ENCODE peak calls at places on chromosomes 13 and 19, in eight cellular contexts. One of them, this sample, is unnamed.

GRCh38 chr13:91384891-91385290 is 13.5 kb upstream of the GPC5 start:
- DNase-seq in lower lobe of right lung: no peak
- DNase-seq in choroid plexus epithelial cell: no peak
- DNase-seq in fibroblast of pulmonary artery: no peak
- DNase-seq in neural progenitor cell: no peak
- DNase-seq in upper lobe of left lung: no peak
- DNase-seq in thoracic aorta: no peak
- DNase-seq in AG04450: no peak
- DNase-seq in this sample: no peak

GRCh38 chr19:35313614-35314013 is 15.4 kb upstream of the CD22 start:
- DNase-seq in neural progenitor cell: no peak
- DNase-seq in choroid plexus epithelial cell: no peak
- DNase-seq in thoracic aorta: no peak
- DNase-seq in lower lobe of right lung: no peak
- DNase-seq in AG04450: no peak
- DNase-seq in fibroblast of pulmonary artery: no peak
- DNase-seq in upper lobe of left lung: no peak
- DNase-seq in this sample: no peak

GRCh38 chr19:38862321-38863059 is 12.7 kb upstream of the HNRNPL start:
- DNase-seq in fibroblast of pulmonary artery: peak
- DNase-seq in choroid plexus epithelial cell: no peak
- DNase-seq in thoracic aorta: no peak
- DNase-seq in lower lobe of right lung: no peak
- DNase-seq in AG04450: no peak
- DNase-seq in neural progenitor cell: peak
- DNase-seq in upper lobe of left lung: peak
- DNase-seq in this sample: peak

GRCh38 chr13:48492123-48493075 is 40.5 kb downstream of the RCBTB2 start:
- DNase-seq in lower lobe of right lung: peak
- DNase-seq in AG04450: no peak
- DNase-seq in neural progenitor cell: no peak
- DNase-seq in choroid plexus epithelial cell: no peak
- DNase-seq in fibroblast of pulmonary artery: peak
- DNase-seq in thoracic aorta: no peak
- DNase-seq in upper lobe of left lung: peak
- DNase-seq in this sample: peak

GRCh38 chr13:21511841-21512240 is 52.7 kb upstream of the ZDHHC20 start:
- DNase-seq in upper lobe of left lung: no peak
- DNase-seq in choroid plexus epithelial cell: no peak
- DNase-seq in neural progenitor cell: no peak
- DNase-seq in thoracic aorta: no peak
- DNase-seq in AG04450: no peak
- DNase-seq in fibroblast of pulmonary artery: no peak
- DNase-seq in lower lobe of right lung: no peak
- DNase-seq in this sample: no peak

GRCh38 chr13:36788276-36788675 is 30.7 kb upstream of the RFXAP start:
- DNase-seq in choroid plexus epithelial cell: no peak
- DNase-seq in fibroblast of pulmonary artery: no peak
- DNase-seq in lower lobe of right lung: no peak
- DNase-seq in neural progenitor cell: no peak
- DNase-seq in thoracic aorta: no peak
- DNase-seq in upper lobe of left lung: no peak
- DNase-seq in AG04450: no peak
- DNase-seq in this sample: no peak

GRCh38 chr13:27005976-27006518 is 165.6 kb downstream of the USP12 start:
- DNase-seq in upper lobe of left lung: peak
- DNase-seq in fibroblast of pulmonary artery: no peak
- DNase-seq in thoracic aorta: no peak
- DNase-seq in lower lobe of right lung: no peak
- DNase-seq in neural progenitor cell: no peak
- DNase-seq in choroid plexus epithelial cell: no peak
- DNase-seq in AG04450: no peak
- DNase-seq in this sample: no peak

GRCh38 chr19:45473366-45474190 is 5.8 kb downstream of the FOSB start:
- DNase-seq in neural progenitor cell: peak
- DNase-seq in choroid plexus epithelial cell: no peak
- DNase-seq in lower lobe of right lung: no peak
- DNase-seq in thoracic aorta: no peak
- DNase-seq in fibroblast of pulmonary artery: no peak
- DNase-seq in AG04450: no peak
- DNase-seq in upper lobe of left lung: no peak
- DNase-seq in this sample: no peak

GRCh38 chr13:28137556-28137955 is 789 bp upstream of the PAN3 start:
- DNase-seq in fibroblast of pulmonary artery: peak
- DNase-seq in lower lobe of right lung: no peak
- DNase-seq in choroid plexus epithelial cell: no peak
- DNase-seq in upper lobe of left lung: no peak
- DNase-seq in AG04450: no peak
- DNase-seq in neural progenitor cell: peak
- DNase-seq in thoracic aorta: no peak
- DNase-seq in this sample: no peak

GRCh38 chr19:34391813-34392212 is 12.4 kb upstream of the PDCD2L start:
- DNase-seq in neural progenitor cell: no peak
- DNase-seq in fibroblast of pulmonary artery: no peak
- DNase-seq in choroid plexus epithelial cell: no peak
- DNase-seq in thoracic aorta: no peak
- DNase-seq in lower lobe of right lung: no peak
- DNase-seq in AG04450: no peak
- DNase-seq in upper lobe of left lung: no peak
- DNase-seq in this sample: no peak

GRCh38 chr13:32278456-32278855 is 36.7 kb downstream of the ZAR1L start:
- DNase-seq in fibroblast of pulmonary artery: no peak
- DNase-seq in choroid plexus epithelial cell: peak
- DNase-seq in lower lobe of right lung: no peak
- DNase-seq in AG04450: peak
- DNase-seq in thoracic aorta: no peak
- DNase-seq in neural progenitor cell: no peak
- DNase-seq in upper lobe of left lung: no peak
- DNase-seq in this sample: no peak

GRCh38 chr13:72290962-72291681 is 424.1 kb upstream of the DACH1 start:
- DNase-seq in thoracic aorta: no peak
- DNase-seq in fibroblast of pulmonary artery: peak
- DNase-seq in upper lobe of left lung: no peak
- DNase-seq in choroid plexus epithelial cell: peak
- DNase-seq in neural progenitor cell: no peak
- DNase-seq in AG04450: no peak
- DNase-seq in lower lobe of right lung: no peak
- DNase-seq in this sample: no peak

GRCh38 chr19:32652893-32653625 is 21.9 kb downstream of the ANKRD27 start:
- DNase-seq in lower lobe of right lung: peak
- DNase-seq in neural progenitor cell: no peak
- DNase-seq in AG04450: peak
- DNase-seq in choroid plexus epithelial cell: peak
- DNase-seq in fibroblast of pulmonary artery: peak
- DNase-seq in thoracic aorta: no peak
- DNase-seq in upper lobe of left lung: peak
- DNase-seq in this sample: peak

GRCh38 chr19:28184997-28185396 is 1028.0 kb downstream of the UQCRFS1 start:
- DNase-seq in fibroblast of pulmonary artery: no peak
- DNase-seq in thoracic aorta: no peak
- DNase-seq in choroid plexus epithelial cell: no peak
- DNase-seq in upper lobe of left lung: no peak
- DNase-seq in AG04450: no peak
- DNase-seq in neural progenitor cell: no peak
- DNase-seq in lower lobe of right lung: no peak
- DNase-seq in this sample: no peak

GRCh38 chr19:29075149-29075548 is 137.8 kb downstream of the UQCRFS1 start:
- DNase-seq in lower lobe of right lung: no peak
- DNase-seq in fibroblast of pulmonary artery: no peak
- DNase-seq in thoracic aorta: no peak
- DNase-seq in upper lobe of left lung: no peak
- DNase-seq in neural progenitor cell: no peak
- DNase-seq in AG04450: no peak
- DNase-seq in choroid plexus epithelial cell: no peak
- DNase-seq in this sample: no peak

GRCh38 chr13:36074659-36075058 is 56.5 kb downstream of the DCLK1 start:
- DNase-seq in neural progenitor cell: no peak
- DNase-seq in lower lobe of right lung: no peak
- DNase-seq in AG04450: no peak
- DNase-seq in fibroblast of pulmonary artery: peak
- DNase-seq in upper lobe of left lung: no peak
- DNase-seq in thoracic aorta: no peak
- DNase-seq in choroid plexus epithelial cell: no peak
- DNase-seq in this sample: no peak

GRCh38 chr13:28475916-28476725 is 18.8 kb downstream of the FLT1 start:
- DNase-seq in lower lobe of right lung: no peak
- DNase-seq in upper lobe of left lung: no peak
- DNase-seq in neural progenitor cell: no peak
- DNase-seq in thoracic aorta: no peak
- DNase-seq in fibroblast of pulmonary artery: peak
- DNase-seq in AG04450: peak
- DNase-seq in choroid plexus epithelial cell: peak
- DNase-seq in this sample: no peak

GRCh38 chr13:30307194-30307965 is at the start of gene KATNAL1:
- DNase-seq in upper lobe of left lung: peak
- DNase-seq in neural progenitor cell: peak
- DNase-seq in lower lobe of right lung: peak
- DNase-seq in choroid plexus epithelial cell: peak
- DNase-seq in AG04450: no peak
- DNase-seq in fibroblast of pulmonary artery: peak
- DNase-seq in thoracic aorta: peak
- DNase-seq in this sample: no peak

GRCh38 chr19:46371371-46371901 is 24.5 kb downstream of the PPP5C start:
- DNase-seq in upper lobe of left lung: no peak
- DNase-seq in choroid plexus epithelial cell: peak
- DNase-seq in fibroblast of pulmonary artery: peak
- DNase-seq in lower lobe of right lung: no peak
- DNase-seq in neural progenitor cell: no peak
- DNase-seq in AG04450: no peak
- DNase-seq in thoracic aorta: no peak
- DNase-seq in this sample: no peak

GRCh38 chr13:25847145-25847544 is 204.7 kb downstream of the SHISA2 start:
- DNase-seq in thoracic aorta: no peak
- DNase-seq in fibroblast of pulmonary artery: no peak
- DNase-seq in AG04450: no peak
- DNase-seq in upper lobe of left lung: no peak
- DNase-seq in neural progenitor cell: no peak
- DNase-seq in choroid plexus epithelial cell: no peak
- DNase-seq in lower lobe of right lung: no peak
- DNase-seq in this sample: no peak

GRCh38 chr19:933553-933882 is 7.7 kb downstream of the ARID3A start:
- DNase-seq in thoracic aorta: no peak
- DNase-seq in choroid plexus epithelial cell: no peak
- DNase-seq in AG04450: no peak
- DNase-seq in lower lobe of right lung: no peak
- DNase-seq in neural progenitor cell: no peak
- DNase-seq in upper lobe of left lung: no peak
- DNase-seq in fibroblast of pulmonary artery: no peak
- DNase-seq in this sample: no peak
- H3K4me3 ChIP-seq in thoracic aorta: no peak
- H3K4me3 ChIP-seq in choroid plexus epithelial cell: peak
- H3K4me3 ChIP-seq in AG04450: no peak
- H3K4me3 ChIP-seq in lower lobe of right lung: peak
- H3K4me3 ChIP-seq in neural progenitor cell: no peak
- H3K4me3 ChIP-seq in upper lobe of left lung: peak
- H3K4me3 ChIP-seq in fibroblast of pulmonary artery: no peak
- H3K4me3 ChIP-seq in this sample: peak

DNA sequence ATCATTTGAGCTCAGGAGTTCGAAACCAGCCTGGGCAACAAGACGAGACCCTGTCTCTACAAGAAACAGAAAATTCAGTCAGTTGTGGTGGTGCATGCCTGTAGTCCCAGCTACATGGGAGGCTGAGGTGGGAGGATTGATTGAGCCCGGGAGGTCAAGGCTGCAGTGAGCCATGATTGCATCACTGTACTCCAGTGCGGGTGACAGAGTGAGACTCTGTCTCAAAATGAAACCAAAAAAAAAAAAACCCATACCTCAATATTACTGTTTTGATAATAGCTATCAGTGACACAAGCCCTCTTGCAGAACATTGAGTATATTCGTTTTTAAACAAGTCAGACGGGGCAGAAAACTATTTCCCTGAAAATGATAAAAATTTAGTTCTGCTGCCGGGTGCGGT is 16.2 kb downstream of the ZNF791 start:
- DNase-seq in upper lobe of left lung: no peak
- DNase-seq in thoracic aorta: no peak
- DNase-seq in lower lobe of right lung: no peak
- DNase-seq in neural progenitor cell: no peak
- DNase-seq in fibroblast of pulmonary artery: no peak
- DNase-seq in choroid plexus epithelial cell: no peak
- DNase-seq in AG04450: no peak
- DNase-seq in this sample: no peak
- TF ChIP-seq CTCF in upper lobe of left lung: no peak
- TF ChIP-seq CTCF in thoracic aorta: no peak
- TF ChIP-seq CTCF in lower lobe of right lung: no peak
- TF ChIP-seq CTCF in neural progenitor cell: no peak
- TF ChIP-seq CTCF in fibroblast of pulmonary artery: no peak
- TF ChIP-seq CTCF in choroid plexus epithelial cell: no peak
- TF ChIP-seq CTCF in AG04450: no peak
- TF ChIP-seq CTCF in this sample: no peak

DNA sequence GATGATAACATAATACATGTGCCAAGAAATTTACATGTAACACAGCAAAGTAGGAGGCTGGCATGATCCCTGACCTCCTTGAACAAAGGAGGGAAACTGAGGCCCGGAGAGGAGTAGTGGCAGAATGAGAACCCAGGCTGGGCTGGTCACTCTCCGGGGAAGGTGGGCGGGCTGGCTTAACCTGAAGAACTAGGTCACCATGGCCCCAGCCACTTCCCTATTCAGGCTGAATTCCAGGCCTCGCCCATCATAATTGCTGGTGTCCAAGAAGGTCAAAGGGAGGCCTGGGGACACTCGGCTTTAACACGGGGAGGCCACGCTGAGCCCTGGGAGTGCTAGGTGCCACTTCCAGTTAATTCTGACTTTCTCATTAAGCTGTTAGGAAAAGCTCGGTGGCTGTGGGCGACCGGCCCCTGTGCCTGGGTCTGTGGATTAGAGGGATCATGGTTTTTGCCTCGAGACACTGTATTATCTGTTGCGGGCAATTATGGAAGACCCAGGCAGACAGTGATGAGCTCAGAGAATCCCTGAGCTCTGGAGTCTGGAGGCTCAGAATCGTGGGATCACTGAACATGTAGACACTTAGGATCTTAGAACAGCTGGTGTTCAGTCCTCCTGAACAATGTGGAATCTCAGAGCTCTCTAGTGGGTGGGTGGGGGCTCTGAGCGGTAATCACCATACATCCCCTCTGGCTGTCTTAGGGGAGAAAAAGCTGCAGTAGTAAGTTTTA is 5.0 kb upstream of the TINCR start:
- DNase-seq in fibroblast of pulmonary artery: no peak
- DNase-seq in thoracic aorta: no peak
- DNase-seq in choroid plexus epithelial cell: no peak
- DNase-seq in AG04450: no peak
- DNase-seq in lower lobe of right lung: no peak
- DNase-seq in neural progenitor cell: no peak
- DNase-seq in upper lobe of left lung: no peak
- DNase-seq in this sample: no peak
- H3K4me3 ChIP-seq in fibroblast of pulmonary artery: no peak
- H3K4me3 ChIP-seq in thoracic aorta: no peak
- H3K4me3 ChIP-seq in choroid plexus epithelial cell: no peak
- H3K4me3 ChIP-seq in AG04450: no peak
- H3K4me3 ChIP-seq in lower lobe of right lung: no peak
- H3K4me3 ChIP-seq in neural progenitor cell: no peak
- H3K4me3 ChIP-seq in upper lobe of left lung: no peak
- H3K4me3 ChIP-seq in this sample: no peak

DNA sequence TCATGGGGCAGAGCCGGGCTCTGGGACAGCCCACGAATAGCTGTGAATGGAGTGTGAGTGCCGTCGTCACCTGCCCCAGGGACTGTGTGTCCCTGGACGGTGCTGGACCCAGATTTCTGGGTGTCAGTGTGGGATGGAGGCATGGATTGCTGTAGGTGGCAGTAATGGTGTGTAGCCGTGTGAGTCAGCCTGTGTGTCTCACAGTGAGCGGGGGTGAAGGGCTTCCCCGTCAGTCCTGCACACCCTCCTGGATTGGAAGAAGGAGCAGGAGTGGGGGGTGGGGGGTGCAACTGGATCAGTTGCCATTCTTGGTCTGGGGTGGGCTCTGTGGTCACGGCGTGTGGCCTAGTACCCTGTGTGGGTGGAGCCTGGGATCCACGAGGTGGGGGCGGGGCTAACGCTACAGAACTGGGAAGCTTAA is 6.5 kb upstream of the LTBP4 start:
- DNase-seq in upper lobe of left lung: no peak
- DNase-seq in AG04450: no peak
- DNase-seq in lower lobe of right lung: no peak
- DNase-seq in fibroblast of pulmonary artery: no peak
- DNase-seq in thoracic aorta: no peak
- DNase-seq in neural progenitor cell: no peak
- DNase-seq in choroid plexus epithelial cell: peak
- DNase-seq in this sample: no peak
- TF ChIP-seq CTCF in upper lobe of left lung: no peak
- TF ChIP-seq CTCF in AG04450: peak
- TF ChIP-seq CTCF in lower lobe of right lung: no peak
- TF ChIP-seq CTCF in fibroblast of pulmonary artery: no peak
- TF ChIP-seq CTCF in thoracic aorta: no peak
- TF ChIP-seq CTCF in neural progenitor cell: no peak
- TF ChIP-seq CTCF in choroid plexus epithelial cell: peak
- TF ChIP-seq CTCF in this sample: no peak